ENCODE peak calls at places on chromosomes 2 and 18, in nine cellular contexts. P is aorta; V is NCI-H1092 treated with DMSO at 0.1 percent for 48 hours; Q is WERI-Rb-1; H is H7; B is endodermal cell; D is RWPE2; G is stimulated activated CD4-positive, alpha-beta T cell treated with anti-CD3 and anti-CD28 coated beads, Interleukin-1b, Interleukin-23, amount 100 ng/mL, for 4 hours; E is upper lobe of right lung. T is an unnamed sample.

GRCh38 chr2:118386636-118387302 is 298.5 kb downstream of the INSIG2 start:
- DNase-seq in P (no peak), V (no peak), Q (no peak), H (no peak), B (no peak), D (peak), G (no peak), E (no peak), T (no peak)

GRCh38 chr2:134027980-134028379 is 225.9 kb upstream of the MGAT5 start:
- DNase-seq in P (peak), V (no peak), Q (no peak), H (peak), B (peak), D (no peak), G (no peak), E (no peak), T (no peak)

GRCh38 chr2:17573806-17574175 is 33.3 kb downstream of the VSNL1 start:
- DNase-seq in P (no peak), V (no peak), Q (no peak), H (no peak), B (no peak), D (no peak), G (no peak), E (no peak), T (no peak)

GRCh38 chr2:47602996-47603395 is 179.9 kb upstream of the MSH6 start:
- DNase-seq in P (no peak), V (no peak), Q (no peak), H (no peak), B (no peak), D (no peak), G (no peak), E (no peak), T (no peak)

GRCh38 chr18:70454705-70455322 is 166.0 kb downstream of the SOCS6 start:
- DNase-seq in P (no peak), V (peak), Q (peak), H (peak), B (no peak), D (no peak), G (no peak), E (no peak), T (peak)

GRCh38 chr18:10465157-10465990 is 10.9 kb downstream of the APCDD1 start:
- DNase-seq in P (no peak), V (no peak), Q (no peak), H (no peak), B (no peak), D (no peak), G (no peak), E (no peak), T (no peak)

GRCh38 chr2:51782874-51783765 is 751.2 kb upstream of the NRXN1 start:
- DNase-seq in P (no peak), V (no peak), Q (no peak), H (no peak), B (no peak), D (no peak), G (no peak), E (no peak), T (no peak)

GRCh38 chr18:8943900-8944870 is 158.3 kb upstream of the NDUFV2 start:
- DNase-seq in P (no peak), V (no peak), Q (no peak), H (no peak), B (no peak), D (no peak), G (no peak), E (no peak), T (no peak)

GRCh38 chr2:109537565-109538221 is 76.1 kb downstream of the SEPTIN10 start:
- DNase-seq in P (no peak), V (no peak), Q (no peak), H (no peak), B (no peak), D (no peak), G (no peak), E (no peak), T (no peak)

GRCh38 chr2:217219141-217219505 is 359.3 kb upstream of the TNP1 start:
- DNase-seq in P (no peak), V (no peak), Q (no peak), H (no peak), B (no peak), D (no peak), G (no peak), E (no peak), T (no peak)

GRCh38 chr2:36769106-36769505 is 72.6 kb downstream of the VIT start:
- DNase-seq in P (no peak), V (no peak), Q (no peak), H (no peak), B (peak), D (no peak), G (no peak), E (no peak), T (no peak)

GRCh38 chr2:20232837-20233207 is 7.9 kb upstream of the SDC1 start:
- DNase-seq in P (no peak), V (no peak), Q (peak), H (peak), B (peak), D (peak), G (no peak), E (peak), T (no peak)

GRCh38 chr18:44915661-44916060 is 235.0 kb downstream of the SETBP1 start:
- DNase-seq in P (no peak), V (no peak), Q (no peak), H (no peak), B (no peak), D (no peak), G (no peak), E (no peak), T (no peak)

GRCh38 chr2:162022290-162022945 is 51.6 kb downstream of the DPP4 start:
- DNase-seq in P (no peak), V (no peak), Q (no peak), H (no peak), B (no peak), D (no peak), G (no peak), E (no peak), T (no peak)

GRCh38 chr2:37982147-37982582 is 57.1 kb downstream of the RMDN2 start:
- DNase-seq in P (peak), V (peak), Q (peak), H (peak), B (peak), D (no peak), G (peak), E (no peak), T (peak)

GRCh38 chr2:120208381-120209353 is 14.5 kb downstream of the TMEM185B start:
- DNase-seq in P (no peak), V (no peak), Q (no peak), H (peak), B (no peak), D (no peak), G (no peak), E (no peak), T (no peak)

GRCh38 chr2:55115795-55116597 is 65.7 kb upstream of the RTN4 start:
- DNase-seq in P (no peak), V (no peak), Q (no peak), H (no peak), B (no peak), D (no peak), G (no peak), E (no peak), T (no peak)

GRCh38 chr18:56086786-56087185 is 498.8 kb upstream of the TCF4 start:
- DNase-seq in P (no peak), V (no peak), Q (no peak), H (no peak), B (no peak), D (no peak), G (no peak), E (no peak), T (no peak)

GRCh38 chr2:24918326-24919099 is 1.5 kb downstream of the ADCY3 start:
- DNase-seq in P (no peak), V (no peak), Q (no peak), H (no peak), B (no peak), D (no peak), G (no peak), E (no peak), T (no peak)

T was measured in ELF-1.